ENCODE peak calls at places on chromosomes 7 and 10, in six cellular contexts. R is astrocyte, O is HepG2, V is fibroblast of lung, C is OCI-LY7, K is GM23248. M is an unnamed sample. For H3K4me1, the result is how much of the 10 kb centered on the place peaks cover.

GRCh38 chr7:113629244-113629643 is 289.6 kb downstream of the PPP1R3A start:
- DNase-seq in R (no peak), O (no peak), V (peak), K (peak), C (no peak), M (peak)

GRCh38 chr7:30458311-30458710 is 20.3 kb downstream of the NOD1 start:
- DNase-seq in K (peak), V (no peak), C (no peak), O (no peak), R (no peak), M (no peak)

GRCh38 chr7:51569581-51569980 is 253.0 kb upstream of the COBL start:
- DNase-seq in R (no peak), C (no peak), V (no peak), K (no peak), O (no peak), M (no peak)

GRCh38 chr10:117457071-117457810 is 82.0 kb upstream of the PDZD8 start:
- DNase-seq in O (no peak), V (no peak), C (no peak), R (no peak), K (no peak), M (no peak)

GRCh38 chr7:93902777-93903423 is 3.5 kb upstream of the GNGT1 start:
- DNase-seq in R (peak), K (peak), O (peak), V (peak), C (peak), M (no peak)

GRCh38 chr10:132518572-132519381 is 18.8 kb upstream of the INPP5A start:
- DNase-seq in V (no peak), R (no peak), O (peak), C (no peak), K (no peak), M (no peak)

GRCh38 chr10:132967540-132967939 is 25.2 kb upstream of the CFAP46 start:
- DNase-seq in V (no peak), O (no peak), R (no peak), C (no peak), K (no peak), M (no peak)

GRCh38 chr7:157926107-157926506 is 589.3 kb downstream of the DNAJB6 start:
- DNase-seq in K (no peak), R (no peak), C (no peak), V (no peak), O (no peak), M (no peak)

GRCh38 chr10:71539564-71540118 is 142.9 kb downstream of the CDH23 start:
- DNase-seq in R (no peak), K (no peak), C (no peak), O (no peak), V (no peak), M (no peak)

GRCh38 chr10:67609996-67610793 is 85.8 kb downstream of the CTNNA3 start:
- DNase-seq in V (peak), O (no peak), K (peak), R (peak), C (no peak), M (no peak)

GRCh38 chr7:87507446-87507845 is 32.0 kb upstream of the ABCB4 start:
- DNase-seq in K (no peak), O (peak), R (no peak), C (no peak), V (no peak), M (no peak)

GRCh38 chr7:87505557-87506242 is 30.2 kb upstream of the ABCB4 start:
- DNase-seq in C (no peak), V (no peak), O (no peak), K (no peak), R (no peak), M (no peak)

GRCh38 chr7:87510430-87510875 is 35.0 kb upstream of the ABCB4 start:
- DNase-seq in V (no peak), O (no peak), C (no peak), K (peak), R (no peak), M (no peak)

GRCh38 chr7:87505122-87505521 is 29.6 kb upstream of the ABCB4 start:
- DNase-seq in O (no peak), V (no peak), R (no peak), C (no peak), K (no peak), M (no peak)

DNA sequence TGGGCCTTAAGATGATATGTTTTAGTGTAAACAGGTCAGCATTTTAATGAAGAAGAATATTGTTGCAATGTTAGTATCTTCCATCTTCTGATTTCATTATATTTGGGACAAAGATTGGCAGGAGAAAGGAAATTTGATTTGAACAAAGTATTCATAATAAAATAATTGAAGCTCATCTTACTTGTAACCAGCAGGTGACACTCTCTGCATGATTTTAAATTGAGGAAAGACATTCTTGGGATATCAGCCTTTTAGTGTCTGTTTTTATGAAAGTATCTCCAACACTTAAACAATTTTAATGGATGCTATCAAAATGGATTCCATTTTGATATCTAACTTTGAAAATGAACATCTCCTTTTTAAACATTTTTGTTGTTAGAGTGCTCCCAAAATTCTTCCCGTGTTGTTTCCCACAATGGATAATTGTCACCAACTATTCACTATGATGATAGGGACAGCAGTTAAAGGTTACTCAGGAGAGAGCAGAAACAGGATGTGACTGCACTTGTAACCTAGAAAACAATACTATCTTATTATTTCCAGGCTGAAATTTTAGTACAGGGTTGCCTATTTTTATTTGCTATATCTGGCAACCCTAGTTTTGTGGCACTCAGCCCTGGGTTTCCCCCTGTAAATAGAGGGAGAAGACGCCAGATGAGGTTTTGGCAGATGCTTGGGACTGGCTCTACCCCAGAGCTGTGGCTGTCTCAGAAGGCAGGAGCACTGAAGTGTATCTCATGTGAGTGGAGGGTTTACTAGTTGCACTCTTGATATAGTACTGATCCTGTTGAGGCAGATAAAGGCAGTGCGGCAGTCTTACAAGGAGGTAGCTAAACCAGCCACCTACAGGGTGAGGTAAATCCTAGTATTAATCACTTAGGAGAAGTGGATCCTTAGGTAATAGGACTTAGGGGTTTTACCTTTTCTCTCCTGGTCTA is 31.0 kb upstream of the ABCB4 start:
- DNase-seq in K (peak), C (no peak), R (peak), V (peak), O (peak), M (no peak)
- H2AFZ ChIP-seq in K (peak), C (no peak), R (no peak), V (no peak), O (no peak), M (no peak)

DNA sequence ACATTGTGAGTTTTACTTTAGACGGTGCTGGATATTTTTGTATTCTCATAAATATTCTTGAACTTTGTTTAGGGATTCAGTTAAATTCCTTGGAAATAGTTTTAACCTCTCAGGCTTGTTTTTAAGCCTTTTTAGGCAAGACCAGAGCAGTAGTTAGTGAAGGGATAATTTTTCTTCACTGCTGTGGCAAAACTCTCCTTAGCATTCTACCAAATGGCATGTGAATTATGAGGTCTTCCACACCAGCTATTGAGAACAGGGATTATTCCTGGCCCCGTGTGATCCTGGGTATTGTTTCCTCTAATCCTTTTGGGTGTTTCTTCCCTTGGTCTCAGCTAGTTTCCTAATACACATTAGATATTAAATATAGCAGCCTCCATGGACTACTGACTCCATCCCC is 46.2 kb downstream of the CCDC71L start:
- DNase-seq in V (no peak), R (no peak), K (no peak), C (no peak), O (no peak), M (no peak)
- H3K4me1 ChIP-seq in V (under half), R (under half), K (half or more), C (under half), O (under half), M (under half)

DNA sequence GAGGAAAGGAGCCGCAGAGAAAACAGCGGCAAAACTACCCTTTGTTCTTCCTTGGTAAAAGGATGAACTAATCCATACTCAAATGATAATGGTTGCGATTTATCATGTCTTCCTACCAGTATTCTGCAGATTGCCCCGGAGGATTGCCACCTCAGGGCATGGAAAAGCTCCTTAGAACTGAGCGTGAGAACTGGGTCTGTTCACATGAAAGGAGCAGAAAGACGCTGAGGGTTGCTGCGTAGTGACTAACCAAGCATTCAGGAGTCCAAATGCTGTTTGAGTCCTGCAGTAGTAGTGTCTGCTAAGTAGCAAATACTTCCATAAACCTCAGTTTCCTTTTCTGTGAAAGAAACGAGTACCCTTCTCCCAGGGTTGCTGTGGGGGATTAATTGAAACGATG is 170.3 kb upstream of the GLI3 start:
- DNase-seq in V (no peak), K (no peak), O (no peak), C (no peak), R (no peak), M (no peak)
- H2AFZ ChIP-seq in V (no peak), K (no peak), O (no peak), C (no peak), R (no peak), M (peak)

GRCh38 chr10:32982293-32982709 is 24.3 kb upstream of the ITGB1 start:
- DNase-seq in K (peak), V (peak), R (peak), C (no peak), O (no peak), M (peak)
- H3K4me1 ChIP-seq in K (half or more), V (under half), R (half or more), C (half or more), O (half or more), M (half or more)

GRCh38 chr7:8310876-8311275 is 48.9 kb upstream of the ICA1 start:
- DNase-seq in K (no peak), V (no peak), O (no peak), C (no peak), R (no peak), M (no peak)

GRCh38 chr7:8303904-8304528 is 42.0 kb upstream of the ICA1 start:
- DNase-seq in C (no peak), R (no peak), K (no peak), O (no peak), V (no peak), M (no peak)

GRCh38 chr7:8305104-8305503 is 43.1 kb upstream of the ICA1 start:
- DNase-seq in K (no peak), V (no peak), C (no peak), R (no peak), O (no peak), M (no peak)

DNA sequence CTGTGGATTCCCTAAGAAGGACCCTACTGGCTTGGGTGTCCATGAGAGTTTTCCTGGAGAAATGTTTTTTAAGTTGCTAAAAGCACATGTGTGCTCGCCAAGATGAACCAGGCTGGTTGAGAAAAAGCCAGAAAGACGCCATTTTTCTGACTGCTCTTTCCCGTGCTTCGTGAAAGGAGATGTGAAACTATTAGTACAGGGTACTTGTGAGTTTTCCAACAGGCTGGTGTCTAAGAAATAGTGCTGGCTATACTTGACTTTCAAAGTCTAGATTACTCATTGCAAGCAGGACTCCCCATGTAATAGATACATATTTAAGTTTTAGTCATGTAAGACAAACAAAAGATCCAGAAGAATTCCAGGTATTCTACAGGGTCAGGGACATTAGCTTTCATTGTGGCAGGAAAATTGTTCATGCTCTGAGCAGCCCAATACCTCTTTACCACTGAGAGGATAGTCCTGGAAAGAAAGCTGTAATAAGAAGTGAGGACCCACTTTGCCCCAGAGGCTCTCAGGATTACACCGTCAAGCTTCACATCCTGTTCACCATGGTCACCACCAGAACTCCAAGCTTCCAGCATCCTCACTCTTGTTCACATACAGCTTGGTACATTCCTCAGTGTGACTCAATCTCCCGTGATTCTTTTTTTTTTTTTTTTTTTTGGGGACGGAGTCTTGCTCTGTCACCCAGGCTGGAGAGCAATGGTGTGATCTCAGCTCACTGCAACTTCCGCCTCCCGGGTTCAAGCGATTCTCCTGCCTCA is 43.8 kb upstream of the ICA1 start:
- DNase-seq in R (no peak), K (no peak), O (peak), V (no peak), C (no peak), M (no peak)
- H2AFZ ChIP-seq in R (no peak), K (no peak), O (no peak), V (no peak), C (no peak), M (no peak)

DNA sequence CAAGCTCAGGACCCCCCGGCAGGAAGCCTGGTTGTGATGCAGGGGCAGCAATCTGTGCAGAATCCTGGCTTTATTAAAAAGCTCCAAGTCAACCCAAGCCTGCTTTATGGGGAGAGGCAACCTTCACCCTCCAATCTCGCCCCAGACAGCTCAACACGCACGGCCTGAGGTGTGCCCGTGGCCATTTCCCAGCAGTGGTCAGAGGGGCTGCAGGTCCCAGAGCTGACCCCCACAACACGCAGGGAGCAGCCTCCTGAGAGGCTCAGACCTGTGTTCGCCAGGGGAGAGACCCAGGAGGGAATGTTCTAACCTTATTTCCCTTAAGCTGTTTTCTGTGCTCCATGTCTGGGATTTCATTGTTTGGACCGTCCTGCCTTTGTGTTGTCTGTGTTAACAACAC is 108.2 kb downstream of the CTBP2 start:
- DNase-seq in C (no peak), O (no peak), K (no peak), V (no peak), R (no peak), M (no peak)
- H3K4me1 ChIP-seq in C (under half), O (under half), K (under half), V (under half), R (under half), M (under half)